ENCODE peak calls at places on chromosomes 13 and 19, in four cellular contexts. O, K, Z and F are unnamed samples.

GRCh38 chr19:51354742-51355148 is 11.4 kb downstream of the ETFB start:
- DNase-seq in O (peak; percentile 94), K (no peak), Z (peak; percentile 56), F (peak; percentile 75)

GRCh38 chr13:113106666-113107065 is 1.1 kb downstream of the F7 start:
- DNase-seq in O (no peak), K (no peak), Z (no peak), F (no peak)

GRCh38 chr13:29688193-29688592 is 92.7 kb upstream of the SLC7A1 start:
- DNase-seq in O (no peak), K (no peak), Z (no peak), F (no peak)

GRCh38 chr13:25860862-25861261 is 191.0 kb downstream of the SHISA2 start:
- DNase-seq in O (no peak), K (no peak), Z (peak; percentile 86), F (no peak)

GRCh38 chr13:84896128-84896527 is 903.1 kb downstream of the SLITRK6 start:
- DNase-seq in O (peak; percentile 52), K (no peak), Z (peak; percentile 34), F (peak; percentile 45)

GRCh38 chr19:16403151-16403977 is 68.4 kb downstream of the EPS15L1 start:
- DNase-seq in O (no peak), K (no peak), Z (no peak), F (no peak)

GRCh38 chr19:40611096-40611495 is 9.9 kb downstream of the LTBP4 start:
- DNase-seq in O (no peak), K (no peak), Z (no peak), F (no peak)

GRCh38 chr13:46613409-46614049 is 60.6 kb downstream of the LRCH1 start:
- DNase-seq in O (no peak), K (no peak), Z (no peak), F (no peak)

GRCh38 chr19:38149597-38149996 is 74.4 kb downstream of the DPF1 start:
- DNase-seq in O (no peak), K (no peak), Z (peak; percentile 16), F (no peak)

GRCh38 chr19:39740395-39740794 is 2.6 kb upstream of the CLC start:
- DNase-seq in O (no peak), K (no peak), Z (no peak), F (no peak)

GRCh38 chr19:13032837-13033236 is 37.6 kb downstream of the NFIX start:
- DNase-seq in O (no peak), K (no peak), Z (no peak), F (no peak)
- H3K4me1 ChIP-seq in O (peaks cover 15% of the 10 kb centered on the region), K (no peaks in the 10 kb centered on the region), Z (peaks cover 42% of the 10 kb centered on the region), F (no peaks in the 10 kb centered on the region)

GRCh38 chr19:17951151-17952040 is 15.5 kb upstream of the KCNN1 start:
- DNase-seq in O (peak; percentile 43), K (no peak), Z (no peak), F (no peak)
- TF ChIP-seq EZH2 in O (peak; percentile 72), K (peak; percentile 4), Z (peak; percentile 100), F (no peak)

GRCh38 chr13:41462427-41462826 is 5.1 kb downstream of the RGCC start:
- DNase-seq in O (no peak), K (no peak), Z (no peak), F (no peak)

GRCh38 chr13:41461527-41462124 is 4.3 kb downstream of the RGCC start:
- DNase-seq in O (no peak), K (no peak), Z (no peak), F (no peak)

GRCh38 chr13:41465965-41466364 is 8.6 kb downstream of the RGCC start:
- DNase-seq in O (no peak), K (no peak), Z (no peak), F (no peak)

GRCh38 chr13:41465215-41465907 is 8.0 kb downstream of the RGCC start:
- DNase-seq in O (no peak), K (no peak), Z (peak; percentile 88), F (peak; percentile 96)

GRCh38 chr13:41463823-41464602 is 6.7 kb downstream of the RGCC start:
- DNase-seq in O (no peak), K (no peak), Z (no peak), F (no peak)
- H3K4me3 ChIP-seq in O (no peak overlapping the region), K (no peak overlapping the region), Z (no peak overlapping the region), F (no peak overlapping the region)

GRCh38 chr13:98543380-98544104 is 33.4 kb downstream of the STK24 start:
- DNase-seq in O (no peak), K (no peak), Z (no peak), F (no peak)

GRCh38 chr13:98542568-98543379 is 34.1 kb downstream of the STK24 start:
- DNase-seq in O (no peak), K (no peak), Z (no peak), F (no peak)

GRCh38 chr13:98540476-98540875 is 36.4 kb downstream of the STK24 start:
- DNase-seq in O (no peak), K (no peak), Z (peak; percentile 34), F (no peak)

GRCh38 chr13:98541211-98541610 is 35.7 kb downstream of the STK24 start:
- DNase-seq in O (no peak), K (no peak), Z (no peak), F (no peak)

GRCh38 chr13:98541701-98542203 is 35.2 kb downstream of the STK24 start:
- DNase-seq in O (no peak), K (no peak), Z (no peak), F (no peak)
- H3K4me1 ChIP-seq in O (peaks cover 42% of the 10 kb centered on the region), K (peaks cover 12% of the 10 kb centered on the region), Z (peaks cover 31% of the 10 kb centered on the region), F (peaks cover 8% of the 10 kb centered on the region)

GRCh38 chr19:55069859-55070225 is 5.8 kb upstream of the EPS8L1 start:
- DNase-seq in O (no peak), K (no peak), Z (no peak), F (no peak)

GRCh38 chr19:55068803-55069136 is 5.8 kb upstream of the RDH13 start:
- DNase-seq in O (no peak), K (no peak), Z (no peak), F (no peak)

GRCh38 chr19:55067869-55068268 is 4.9 kb upstream of the RDH13 start:
- DNase-seq in O (no peak), K (no peak), Z (no peak), F (no peak)

GRCh38 chr19:55070755-55071502 is 4.7 kb upstream of the EPS8L1 start:
- DNase-seq in O (no peak), K (no peak), Z (peak; percentile 77), F (no peak)

GRCh38 chr19:55069137-55069858 is 6.3 kb upstream of the RDH13 start:
- DNase-seq in O (peak; percentile 61), K (no peak), Z (peak; percentile 13), F (no peak)
- TF ChIP-seq EZH2 in O (peak; percentile 57), K (no peak), Z (peak; percentile 80), F (no peak)

GRCh38 chr19:42068756-42069571 is 1.0 kb downstream of the GRIK5 start:
- DNase-seq in O (peak; percentile 50), K (no peak), Z (no peak), F (no peak)
- H3K4me3 ChIP-seq in O (peak overlapping the region; percentile 64), K (peak overlapping the region; percentile 54), Z (no peak overlapping the region), F (no peak overlapping the region)

DNA sequence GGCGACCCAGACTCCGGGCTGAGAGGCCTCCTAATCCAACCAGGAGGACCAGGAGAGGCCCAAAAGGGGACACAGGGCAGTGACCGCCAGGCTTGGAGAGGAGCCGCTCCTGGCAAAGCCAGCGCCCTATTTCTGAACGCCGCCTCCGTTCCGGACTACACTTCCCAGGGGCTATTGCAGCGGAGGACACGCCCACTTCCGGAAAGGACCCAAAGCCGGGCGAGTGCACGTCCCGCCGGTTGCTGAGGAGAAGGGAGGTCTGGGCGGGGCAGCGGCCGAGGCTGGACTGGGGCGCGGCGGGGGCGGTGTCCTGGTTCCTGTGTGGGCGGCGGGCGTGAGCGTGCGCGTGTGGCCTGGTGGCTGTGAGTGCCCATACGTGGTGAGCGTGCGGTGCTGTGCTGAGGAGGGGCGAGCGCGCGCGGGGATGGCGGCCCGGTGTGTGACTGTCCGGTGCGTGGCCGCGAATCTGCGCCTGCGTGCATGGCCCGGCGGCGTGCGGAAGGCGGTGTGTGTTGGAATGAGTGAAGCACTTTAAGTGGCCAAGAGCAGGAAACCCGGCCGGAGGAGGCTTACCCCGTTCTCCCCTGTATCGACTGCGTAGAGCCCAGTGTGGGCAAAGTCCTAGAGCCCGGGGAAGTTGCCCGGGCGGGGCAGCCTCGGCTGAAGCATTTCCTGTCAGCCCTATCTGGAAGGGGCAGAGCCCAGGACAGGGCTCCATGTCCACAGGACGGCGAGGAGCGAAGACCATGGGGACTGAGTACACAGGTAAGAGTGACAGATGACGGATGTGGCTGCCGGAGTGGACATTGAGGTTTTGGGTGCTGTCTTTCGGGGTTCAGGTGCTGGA is at the start of gene ZNF470:
- DNase-seq in O (peak; percentile 97), K (peak; percentile 44), Z (peak; percentile 91), F (peak; percentile 85)
- H3K4me1 ChIP-seq in O (no peaks in the 10 kb centered on the region), K (no peaks in the 10 kb centered on the region), Z (no peaks in the 10 kb centered on the region), F (peaks cover 16% of the 10 kb centered on the region)

DNA sequence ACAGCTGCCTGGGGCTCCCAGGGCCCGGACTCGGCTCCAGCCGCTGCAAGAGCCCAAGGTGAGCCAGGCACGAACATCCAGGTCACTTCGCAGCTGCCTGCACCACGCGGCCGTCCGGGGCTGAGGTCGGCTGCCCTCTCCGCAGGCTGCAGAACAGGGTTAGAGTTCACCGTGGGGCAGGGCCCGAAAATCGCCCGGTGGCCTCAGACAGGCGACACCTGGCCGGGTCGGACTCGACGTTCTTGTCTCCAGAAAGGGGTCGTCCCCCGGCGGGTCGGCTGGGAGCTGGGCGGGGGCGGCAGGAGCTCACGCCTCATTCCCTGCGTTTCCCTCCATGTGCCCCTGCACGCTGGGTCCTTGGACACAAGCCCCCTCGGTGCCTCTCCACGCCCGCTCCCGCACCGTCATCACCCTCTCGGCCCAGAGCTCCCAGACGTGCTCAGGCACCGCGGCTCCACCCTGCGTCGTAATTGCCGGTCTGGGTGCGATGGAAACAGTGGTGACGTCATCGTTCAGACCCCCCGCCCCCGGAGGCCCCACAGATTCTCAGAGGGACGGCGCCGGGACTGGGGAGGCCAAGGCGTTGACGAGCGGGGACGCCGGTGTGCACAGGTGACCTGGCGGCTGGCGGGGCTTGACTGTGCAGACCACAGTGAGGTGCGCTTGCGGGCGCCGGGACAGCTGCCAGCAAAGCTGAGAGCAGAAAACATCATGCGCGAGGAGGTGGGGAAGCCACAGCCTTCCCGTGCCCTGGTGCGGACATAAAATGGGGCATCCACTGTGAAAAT is 4.0 kb upstream of the GRIN3B start:
- DNase-seq in O (peak; percentile 62), K (no peak), Z (peak; percentile 64), F (peak; percentile 57)
- TF ChIP-seq EZH2 in O (peak; percentile 59), K (no peak), Z (peak; percentile 77), F (no peak)

DNA sequence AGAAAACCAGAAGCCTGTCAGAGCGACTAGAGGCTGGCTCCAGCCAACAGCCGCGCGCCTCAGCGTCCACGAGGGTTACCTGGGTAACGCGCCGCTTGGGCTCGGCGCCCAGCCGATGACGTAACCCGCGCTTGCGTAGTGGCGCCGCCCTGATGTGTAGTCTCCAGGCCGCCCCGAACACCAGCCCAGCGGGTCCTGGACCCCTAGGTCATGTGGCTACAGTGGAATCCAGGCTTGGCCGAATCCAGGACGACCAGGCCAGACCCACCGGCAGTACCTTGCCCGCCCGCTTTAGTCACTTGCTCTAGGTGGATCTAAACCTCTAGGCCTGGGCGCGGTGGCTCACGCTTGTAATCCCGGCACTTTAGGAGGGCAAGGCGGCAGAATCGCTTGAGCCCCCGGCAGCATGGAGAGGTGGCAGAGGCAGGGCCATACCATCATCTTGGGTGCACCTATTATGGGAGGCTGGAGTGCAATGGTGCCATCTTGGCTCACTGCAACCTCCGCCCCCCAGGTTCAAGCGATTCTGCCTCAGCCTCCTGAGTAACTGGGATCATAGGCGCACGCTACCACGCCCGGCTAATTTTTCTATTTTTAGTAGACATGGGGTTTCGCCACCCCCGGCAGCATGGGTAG is 7.2 kb upstream of the ZNF606 start:
- DNase-seq in O (peak; percentile 71), K (peak; percentile 69), Z (peak; percentile 81), F (peak; percentile 88)
- H3K4me3 ChIP-seq in O (peak overlapping the region; percentile 18), K (peak overlapping the region; percentile 12), Z (peak overlapping the region; percentile 36), F (peak overlapping the region; percentile 80)